ENCODE peak calls at places on chromosomes 1 and 21, in ten cellular contexts. P is activated CD8-positive, alpha-beta memory T cell treated with anti-CD3 and anti-CD28 coated beads, Interleukin-2, amount 50 U/mL, for 48 hours; G is kidney glomerular epithelial cell; N is nucleus accumbens; X is fibroblast of villous mesenchyme; K is GM23248; C is LoVo; M is activated T-cell treated with anti-CD3 and anti-CD28 coated beads, Interleukin-2, amount 50 U/mL, for 72 hours; T is Panc1; E is left cardiac atrium. I is an unnamed sample.

GRCh38 chr1:14017531-14017961 is 317.6 kb downstream of the PRDM2 start:
- DNase-seq in P (no peak), G (peak), N (no peak), X (no peak), K (no peak), C (no peak), M (no peak), T (no peak), E (no peak), I (no peak)

GRCh38 chr1:56920551-56920950 is 45.3 kb downstream of the C8B start:
- DNase-seq in P (no peak), G (peak), N (no peak), X (no peak), K (peak), C (no peak), M (no peak), T (no peak), E (no peak), I (no peak)

GRCh38 chr1:43232482-43232881 is 37.3 kb upstream of the TMEM125 start:
- DNase-seq in P (no peak), G (no peak), N (no peak), X (no peak), K (peak), C (no peak), M (no peak), T (no peak), E (no peak), I (no peak)

GRCh38 chr21:40331182-40331581 is 463.9 kb downstream of the PCP4 start:
- DNase-seq in P (no peak), G (no peak), N (no peak), X (no peak), K (no peak), C (no peak), M (no peak), T (no peak), E (no peak), I (no peak)

GRCh38 chr1:31796707-31797106 is 19.1 kb downstream of the SPOCD1 start:
- DNase-seq in P (peak), G (no peak), N (no peak), X (no peak), K (no peak), C (no peak), M (no peak), T (no peak), E (no peak), I (no peak)

GRCh38 chr1:236603896-236604217 is 459 bp downstream of the HEATR1 start:
- DNase-seq in P (no peak), G (no peak), N (no peak), X (peak), K (peak), C (peak), M (peak), T (no peak), E (no peak), I (peak)

GRCh38 chr1:21552715-21553114 is 43.5 kb downstream of the ALPL start:
- DNase-seq in P (no peak), G (peak), N (no peak), X (peak), K (peak), C (no peak), M (no peak), T (no peak), E (no peak), I (peak)

GRCh38 chr1:170661646-170662411 is 2.1 kb upstream of the PRRX1 start:
- DNase-seq in P (no peak), G (no peak), N (no peak), X (peak), K (peak), C (no peak), M (no peak), T (no peak), E (peak), I (peak)

GRCh38 chr1:160291248-160292220 is 6.6 kb upstream of the PEX19 start:
- DNase-seq in P (peak), G (peak), N (peak), X (peak), K (peak), C (peak), M (peak), T (peak), E (peak), I (peak)

GRCh38 chr1:110634455-110635281 is 28.5 kb upstream of the KCNA2 start:
- DNase-seq in P (peak), G (peak), N (no peak), X (peak), K (peak), C (no peak), M (peak), T (no peak), E (peak), I (peak)

GRCh38 chr1:25140073-25140797 is 92.1 kb downstream of the SYF2 start:
- DNase-seq in P (no peak), G (no peak), N (no peak), X (no peak), K (no peak), C (no peak), M (peak), T (no peak), E (no peak), I (no peak)

GRCh38 chr1:225474986-225475820 is 47.4 kb upstream of the LBR start:
- DNase-seq in P (peak), G (peak), N (peak), X (peak), K (peak), C (peak), M (peak), T (no peak), E (peak), I (peak)

GRCh38 chr1:221715321-221716169 is 26.3 kb downstream of the DUSP10 start:
- DNase-seq in P (no peak), G (peak), N (no peak), X (peak), K (peak), C (no peak), M (no peak), T (no peak), E (no peak), I (peak)

GRCh38 chr1:226308166-226308722 is 720 bp downstream of the LIN9 start:
- DNase-seq in P (peak), G (no peak), N (no peak), X (no peak), K (no peak), C (no peak), M (no peak), T (no peak), E (no peak), I (no peak)

GRCh38 chr1:204873176-204873575 is 2.5 kb downstream of the NFASC start:
- DNase-seq in P (no peak), G (no peak), N (no peak), X (no peak), K (no peak), C (no peak), M (no peak), T (no peak), E (no peak), I (no peak)

GRCh38 chr21:22791986-22792560 is 1793.9 kb downstream of the NCAM2 start:
- DNase-seq in P (no peak), G (peak), N (no peak), X (peak), K (peak), C (peak), M (peak), T (peak), E (no peak), I (peak)

GRCh38 chr1:101071470-101071886 is 45.9 kb upstream of the DPH5 start:
- DNase-seq in P (no peak), G (no peak), N (no peak), X (peak), K (no peak), C (no peak), M (no peak), T (no peak), E (no peak), I (peak)

GRCh38 chr1:14100444-14100843 is 400.5 kb downstream of the PRDM2 start:
- DNase-seq in P (no peak), G (no peak), N (no peak), X (no peak), K (no peak), C (no peak), M (no peak), T (no peak), E (no peak), I (no peak)

GRCh38 chr1:213934642-213935041 is 53.1 kb upstream of the PROX1 start:
- DNase-seq in P (no peak), G (peak), N (no peak), X (no peak), K (no peak), C (peak), M (no peak), T (no peak), E (peak), I (no peak)

GRCh38 chr1:156664949-156665411 is 12.2 kb downstream of the NES start:
- DNase-seq in P (no peak), G (no peak), N (no peak), X (no peak), K (peak), C (no peak), M (no peak), T (no peak), E (peak), I (no peak)

GRCh38 chr1:42682739-42683529 is 716 bp downstream of the YBX1 start:
- DNase-seq in P (peak), G (no peak), N (no peak), X (peak), K (peak), C (peak), M (peak), T (no peak), E (peak), I (peak)

GRCh38 chr1:183023146-183023600 is at the start of gene LAMC1:
- DNase-seq in P (peak), G (peak), N (no peak), X (peak), K (peak), C (peak), M (peak), T (no peak), E (peak), I (peak)

GRCh38 chr1:64906447-64906846 is 59.9 kb downstream of the JAK1 start:
- DNase-seq in P (no peak), G (no peak), N (no peak), X (no peak), K (no peak), C (no peak), M (peak), T (no peak), E (no peak), I (peak)

GRCh38 chr1:173315296-173315695 is 108.2 kb upstream of the TNFSF4 start:
- DNase-seq in P (no peak), G (no peak), N (no peak), X (peak), K (no peak), C (no peak), M (no peak), T (no peak), E (no peak), I (no peak)